ENCODE peak calls at places on chromosomes 1 and 21, in eight cellular contexts. V is effector CD8-positive, alpha-beta T cell; E is nucleus accumbens; A is AG09309; L is NCI-H524; G is stimulated activated CD4-positive, alpha-beta T cell treated with anti-CD3 and anti-CD28 coated beads, Interleukin-12 subunit alpha, Interleukin-12 subunit beta, amount 100 ng/mL, for 48 hours; H is osteoblast; F is midbrain. M is an unnamed sample.

GRCh38 chr21:45543371-45543709 is 1.1 kb upstream of the SLC19A1 start:
- DNase-seq in V (no peak), A (no peak), E (no peak), L (no peak), H (peak), G (no peak), F (peak), M (no peak)

GRCh38 chr1:84298688-84299535 is 2.6 kb upstream of the SAMD13 start:
- DNase-seq in H (peak), V (peak), E (peak), L (no peak), A (no peak), G (peak), F (peak), M (peak)

GRCh38 chr1:51168946-51169345 is 66.9 kb downstream of the C1orf185 start:
- DNase-seq in E (no peak), F (no peak), H (no peak), V (no peak), G (no peak), A (no peak), L (peak), M (no peak)

GRCh38 chr1:101312192-101312591 is 75.4 kb downstream of the S1PR1 start:
- DNase-seq in L (no peak), G (no peak), H (no peak), V (no peak), E (no peak), F (no peak), A (no peak), M (no peak)

GRCh38 chr1:112855152-112855836 is 100.7 kb downstream of the SLC16A1 start:
- DNase-seq in V (no peak), G (no peak), E (no peak), A (no peak), L (no peak), F (no peak), H (no peak), M (no peak)

GRCh38 chr1:10833630-10834557 is 37.4 kb upstream of the CASZ1 start:
- DNase-seq in H (peak), F (no peak), A (no peak), L (no peak), G (no peak), V (no peak), E (no peak), M (peak)

GRCh38 chr1:230427981-230428380 is 1.8 kb upstream of the PGBD5 start:
- DNase-seq in H (no peak), G (no peak), F (no peak), E (no peak), L (no peak), A (no peak), V (no peak), M (peak)

GRCh38 chr1:21651214-21652042 is 17.7 kb downstream of the RAP1GAP start:
- DNase-seq in F (peak), L (peak), A (no peak), V (peak), E (peak), G (peak), H (peak), M (peak)

GRCh38 chr1:7536891-7537591 is 234.1 kb upstream of the VAMP3 start:
- DNase-seq in V (no peak), A (no peak), H (peak), F (no peak), G (no peak), L (peak), E (no peak), M (peak)

GRCh38 chr1:170885551-170885950 is 49.8 kb upstream of the MROH9 start:
- DNase-seq in E (no peak), G (no peak), L (no peak), A (no peak), F (no peak), V (no peak), H (no peak), M (no peak)

GRCh38 chr1:50830621-50831020 is 129.4 kb downstream of the FAF1 start:
- DNase-seq in G (no peak), H (no peak), E (no peak), F (no peak), A (no peak), V (no peak), L (no peak), M (no peak)

GRCh38 chr1:238589843-238590435 is 699.2 kb upstream of the ZP4 start:
- DNase-seq in L (no peak), V (no peak), E (no peak), G (no peak), A (peak), F (no peak), H (peak), M (no peak)

GRCh38 chr1:172821609-172822274 is 162.8 kb downstream of the FASLG start:
- DNase-seq in L (peak), E (no peak), H (peak), G (no peak), A (no peak), F (no peak), V (no peak), M (no peak)

GRCh38 chr1:242219905-242220304 is 221.0 kb upstream of the MAP1LC3C start:
- DNase-seq in E (no peak), L (no peak), F (no peak), V (no peak), A (no peak), G (no peak), H (no peak), M (no peak)

GRCh38 chr1:151065089-151065645 is 5.0 kb downstream of the MLLT11 start:
- DNase-seq in L (no peak), V (no peak), A (no peak), G (no peak), E (no peak), H (no peak), F (no peak), M (peak)

GRCh38 chr1:44962729-44963128 is 23.7 kb downstream of the EIF2B3 start:
- DNase-seq in V (no peak), F (no peak), E (no peak), G (no peak), H (no peak), A (no peak), L (peak), M (peak)

GRCh38 chr1:80929868-80930508 is 870.7 kb upstream of the ADGRL2 start:
- DNase-seq in V (no peak), E (no peak), A (no peak), L (no peak), H (no peak), G (no peak), F (no peak), M (no peak)

GRCh38 chr21:27024971-27025370 is 58.1 kb upstream of the ADAMTS5 start:
- DNase-seq in A (no peak), G (no peak), H (no peak), E (no peak), V (no peak), L (no peak), F (no peak), M (no peak)

GRCh38 chr1:67652800-67653199 is 32.2 kb upstream of the GADD45A start:
- DNase-seq in L (no peak), H (peak), F (no peak), V (no peak), A (peak), E (no peak), G (no peak), M (peak)

GRCh38 chr21:14737922-14738321 is 191.8 kb upstream of the SAMSN1 start:
- DNase-seq in G (peak), L (peak), F (peak), V (peak), H (no peak), A (no peak), E (no peak), M (peak)

GRCh38 chr1:36872126-36872754 is 162.1 kb downstream of the GRIK3 start:
- DNase-seq in L (no peak), E (no peak), G (no peak), A (no peak), F (no peak), H (no peak), V (no peak), M (no peak)

GRCh38 chr21:38241029-38241740 is 15.6 kb upstream of the KCNJ15 start:
- DNase-seq in H (peak), A (peak), L (no peak), G (no peak), E (no peak), V (no peak), F (no peak), M (no peak)

GRCh38 chr1:18783705-18784522 is 75.5 kb downstream of the TAS1R2 start:
- DNase-seq in F (no peak), E (no peak), A (no peak), L (no peak), H (no peak), G (no peak), V (no peak), M (no peak)

GRCh38 chr1:230834292-230834691 is 34.0 kb downstream of the C1orf198 start:
- DNase-seq in H (no peak), A (no peak), E (no peak), V (no peak), F (no peak), L (no peak), G (no peak), M (no peak)

GRCh38 chr1:2999571-2999970 is 21.7 kb upstream of the ACTRT2 start:
- DNase-seq in E (no peak), G (no peak), V (no peak), H (no peak), F (no peak), A (no peak), L (no peak), M (no peak)

GRCh38 chr1:17089496-17089895 is 29.8 kb downstream of the PADI2 start:
- DNase-seq in F (peak), V (no peak), L (no peak), G (no peak), E (peak), A (no peak), H (peak), M (no peak)

GRCh38 chr1:233025156-233025555 is 74.7 kb downstream of the NTPCR start:
- DNase-seq in F (peak), L (no peak), G (no peak), H (peak), V (no peak), A (no peak), E (no peak), M (peak)

GRCh38 chr21:42642219-42642745 is 11.1 kb upstream of the PDE9A start:
- DNase-seq in A (no peak), L (no peak), F (no peak), E (no peak), V (no peak), G (no peak), H (no peak), M (no peak)

GRCh38 chr1:101356604-101357443 is 120.0 kb downstream of the S1PR1 start:
- DNase-seq in G (no peak), V (no peak), E (no peak), A (no peak), L (no peak), H (no peak), F (no peak), M (no peak)

GRCh38 chr1:115052454-115053083 is 22.9 kb downstream of the TSHB start:
- DNase-seq in L (peak), E (peak), H (no peak), F (peak), A (no peak), G (peak), V (peak), M (peak)

GRCh38 chr1:151960780-151961513 is 32.7 kb downstream of the S100A10 start:
- DNase-seq in A (no peak), F (no peak), H (no peak), G (no peak), E (no peak), L (no peak), V (no peak), M (no peak)

GRCh38 chr1:112872551-112872962 is 83.4 kb downstream of the SLC16A1 start:
- DNase-seq in A (no peak), V (no peak), H (no peak), L (no peak), E (no peak), G (no peak), F (no peak), M (peak)

GRCh38 chr1:44144962-44145756 is 3.7 kb upstream of the KLF18 start:
- DNase-seq in L (peak), G (no peak), F (no peak), V (no peak), A (no peak), H (no peak), E (no peak), M (no peak)

GRCh38 chr21:44426663-44427191 is 28.6 kb upstream of the LRRC3 start:
- DNase-seq in A (no peak), F (no peak), G (no peak), E (no peak), H (peak), L (no peak), V (no peak), M (no peak)

GRCh38 chr1:118210051-118210722 is 25.2 kb upstream of the SPAG17 start:
- DNase-seq in F (no peak), L (peak), E (no peak), H (no peak), V (no peak), A (no peak), G (no peak), M (no peak)

GRCh38 chr21:42164064-42164789 is 54.7 kb upstream of the ABCG1 start:
- DNase-seq in V (peak), A (no peak), E (peak), G (peak), H (no peak), L (peak), F (peak), M (peak)

GRCh38 chr1:234836045-234836681 is 226.2 kb upstream of the IRF2BP2 start:
- DNase-seq in V (no peak), H (no peak), A (no peak), G (no peak), F (peak), E (peak), L (no peak), M (no peak)

GRCh38 chr1:85342177-85342576 is 65.7 kb upstream of the BCL10 start:
- DNase-seq in H (no peak), A (no peak), E (no peak), G (no peak), V (no peak), F (no peak), L (no peak), M (no peak)

M was measured in NCI-H69.